ENCODE peak calls at places on chromosomes 4 and X, in seven cellular contexts. U is nephron progenitor cell; H is B cell; X is A673; C is CD4-positive, alpha-beta T cell; O is HCT116; K is left ventricle myocardium inferior. I is an unnamed sample.

GRCh38 chr4:8281519-8282133 is 12.1 kb downstream of the HTRA3 start:
- DNase-seq in K (peak), H (no peak), O (no peak), U (no peak), C (no peak), X (no peak), I (no peak)

GRCh38 chr4:153488719-153489384 is 22.7 kb downstream of the TMEM131L start:
- DNase-seq in X (peak), C (no peak), U (peak), K (peak), H (no peak), O (no peak), I (no peak)

GRCh38 chr4:138870739-138871633 is 144.6 kb upstream of the NOCT start:
- DNase-seq in O (peak), X (peak), K (peak), U (peak), C (peak), H (peak), I (peak)

GRCh38 chrX:9581771-9582396 is 117.0 kb downstream of the TBL1X start:
- DNase-seq in U (no peak), C (no peak), H (no peak), K (no peak), X (no peak), O (no peak), I (no peak)

GRCh38 chr4:132865458-132865857 is 283.6 kb upstream of the PCDH10 start:
- DNase-seq in X (no peak), K (no peak), U (no peak), O (no peak), C (no peak), H (no peak), I (no peak)

GRCh38 chr4:99473131-99473530 is 37.7 kb upstream of the C4orf17 start:
- DNase-seq in K (no peak), C (no peak), U (no peak), X (no peak), H (no peak), O (no peak), I (no peak)

GRCh38 chr4:126071346-126072333 is 756.9 kb downstream of the FAT4 start:
- DNase-seq in H (no peak), C (no peak), O (no peak), K (no peak), U (no peak), X (no peak), I (no peak)

GRCh38 chr4:152938237-152938969 is 2.3 kb downstream of the FHDC1 start:
- DNase-seq in X (no peak), K (no peak), O (no peak), C (no peak), U (no peak), H (no peak), I (no peak)

GRCh38 chr4:6963139-6963611 is 53.5 kb downstream of the TBC1D14 start:
- DNase-seq in O (no peak), C (no peak), H (peak), K (no peak), X (no peak), U (no peak), I (peak)

GRCh38 chr4:90889171-90889570 is 762.0 kb downstream of the CCSER1 start:
- DNase-seq in K (no peak), C (no peak), H (no peak), X (no peak), U (no peak), O (no peak), I (no peak)

GRCh38 chr4:90060039-90060438 is 67.2 kb upstream of the CCSER1 start:
- DNase-seq in U (no peak), C (no peak), H (no peak), K (no peak), O (no peak), X (no peak), I (no peak)

GRCh38 chr4:87005690-87006461 is 71.1 kb downstream of the AFF1 start:
- DNase-seq in H (no peak), K (no peak), O (no peak), U (no peak), X (no peak), C (peak), I (peak)

GRCh38 chrX:40094041-40094899 is 3.5 kb downstream of the BCOR start:
- DNase-seq in X (peak), C (no peak), H (no peak), K (peak), U (peak), O (no peak), I (no peak)

GRCh38 chr4:164617426-164617825 is 136.5 kb upstream of the SMIM31 start:
- DNase-seq in C (no peak), H (no peak), K (no peak), U (no peak), O (no peak), X (no peak), I (no peak)

GRCh38 chrX:24019448-24019847 is 7.5 kb downstream of the KLHL15 start:
- DNase-seq in H (no peak), X (no peak), U (no peak), O (no peak), C (no peak), K (no peak), I (no peak)

GRCh38 chr4:83552085-83552484 is 16.2 kb downstream of the GPAT3 start:
- DNase-seq in C (no peak), H (no peak), U (no peak), O (no peak), K (no peak), X (peak), I (no peak)

GRCh38 chr4:5784960-5785611 is 74.1 kb downstream of the EVC start:
- DNase-seq in K (no peak), X (no peak), H (no peak), O (no peak), U (no peak), C (no peak), I (no peak)

GRCh38 chr4:142826503-142827241 is 19.4 kb downstream of the INPP4B start:
- DNase-seq in O (no peak), C (no peak), K (no peak), U (no peak), H (no peak), X (no peak), I (no peak)

GRCh38 chr4:81647388-81647787 is 175.7 kb upstream of the RASGEF1B start:
- DNase-seq in C (no peak), K (no peak), H (no peak), U (no peak), X (peak), O (no peak), I (no peak)

GRCh38 chr4:8646296-8647093 is 53.9 kb downstream of the CPZ start:
- DNase-seq in O (no peak), H (no peak), K (no peak), C (no peak), U (peak), X (no peak), I (no peak)

GRCh38 chr4:48033825-48034413 is 17.3 kb downstream of the NIPAL1 start:
- DNase-seq in C (peak), X (peak), U (no peak), H (peak), O (peak), K (no peak), I (peak)
- TF ChIP-seq CTCF in C (peak), X (peak), U (peak), H (peak), O (peak), K (peak), I (peak)

DNA sequence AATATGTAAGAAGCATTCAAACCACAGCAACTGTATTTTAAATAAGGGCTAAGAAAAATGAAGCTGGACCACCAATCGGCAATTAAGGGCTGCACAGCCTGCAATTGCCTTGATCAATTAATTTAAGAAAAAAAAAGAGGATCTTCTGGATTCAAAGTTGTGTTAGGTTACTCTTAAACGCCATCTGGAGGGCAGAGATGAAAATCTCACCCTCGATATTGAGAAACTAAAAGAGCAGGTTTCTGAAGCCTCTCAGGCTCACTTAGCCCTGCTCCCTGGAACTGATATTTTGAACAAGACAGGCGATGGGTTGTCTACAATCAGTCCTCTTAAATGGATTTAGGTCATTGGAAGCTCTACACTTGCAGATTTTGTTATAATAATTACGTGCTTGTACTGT is 579.4 kb downstream of the GRXCR1 start:
- DNase-seq in U (no peak), O (no peak), X (no peak), H (no peak), C (no peak), K (no peak), I (no peak)
- TF ChIP-seq CTCF in U (no peak), O (no peak), X (no peak), H (no peak), C (no peak), K (no peak), I (peak)

GRCh38 chr4:76280488-76281441 is 25.8 kb upstream of the STBD1 start:
- DNase-seq in U (no peak), K (no peak), O (no peak), H (no peak), X (no peak), C (no peak), I (no peak)

GRCh38 chr4:76277667-76278066 is 26.1 kb downstream of the FAM47E start:
- DNase-seq in U (no peak), X (no peak), H (no peak), O (no peak), C (no peak), K (no peak), I (no peak)

GRCh38 chr4:76278583-76278982 is 27.1 kb downstream of the FAM47E start:
- DNase-seq in C (no peak), H (no peak), U (no peak), K (no peak), O (no peak), X (no peak), I (no peak)

GRCh38 chr4:76276813-76277212 is 25.3 kb downstream of the FAM47E start:
- DNase-seq in H (no peak), C (no peak), K (no peak), O (no peak), U (no peak), X (no peak), I (no peak)

DNA sequence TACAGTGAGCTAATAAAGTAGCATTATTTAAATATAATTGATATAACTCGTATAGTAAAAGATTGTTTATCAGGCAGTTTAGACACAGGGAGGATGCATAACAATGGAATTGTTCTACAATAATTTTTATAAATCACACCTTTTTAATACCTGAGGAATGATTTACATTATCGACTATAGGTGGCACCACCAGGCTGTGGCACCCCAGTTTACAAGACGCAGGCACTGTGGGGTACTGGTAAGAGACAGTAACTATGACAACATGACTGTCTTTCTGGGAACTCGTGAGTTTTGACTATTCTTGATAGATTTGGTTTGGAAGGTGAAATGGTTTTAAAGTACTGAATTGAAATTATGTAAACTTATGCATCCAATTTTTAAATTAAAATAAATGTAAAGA is 27.1 kb upstream of the STBD1 start:
- DNase-seq in C (no peak), H (no peak), X (no peak), U (no peak), O (no peak), K (no peak), I (no peak)
- TF ChIP-seq CTCF in C (peak), H (no peak), X (no peak), U (no peak), O (peak), K (no peak), I (peak)

DNA sequence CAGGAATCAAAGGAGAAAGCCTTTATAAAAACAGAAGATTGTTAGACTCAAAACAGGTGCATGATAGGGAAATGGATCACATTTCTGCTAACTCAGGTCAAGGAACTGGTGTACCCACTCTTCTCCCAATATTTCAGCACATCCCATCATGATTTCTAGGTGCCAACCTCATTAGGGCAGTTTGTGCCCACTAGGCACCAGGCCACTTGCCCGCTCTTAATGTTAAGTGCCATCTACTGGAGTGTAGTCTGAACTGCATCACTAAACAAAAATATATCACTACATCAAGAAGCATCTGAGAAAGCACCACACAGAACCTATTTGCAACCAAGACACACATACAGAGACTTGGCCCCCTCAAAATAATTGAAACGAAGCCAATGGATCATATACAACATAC is 140.4 kb upstream of the GRID2 start:
- DNase-seq in X (no peak), H (no peak), O (peak), K (no peak), U (no peak), C (no peak), I (peak)
- TF ChIP-seq CTCF in X (peak), H (no peak), O (peak), K (no peak), U (no peak), C (no peak), I (peak)

GRCh38 chr4:93688978-93689377 is 139.6 kb upstream of the ATOH1 start:
- DNase-seq in X (no peak), C (no peak), U (no peak), O (no peak), H (no peak), K (no peak), I (no peak)

GRCh38 chr4:93687304-93687703 is 141.2 kb upstream of the ATOH1 start:
- DNase-seq in U (no peak), H (no peak), C (no peak), K (no peak), X (no peak), O (no peak), I (no peak)

DNA sequence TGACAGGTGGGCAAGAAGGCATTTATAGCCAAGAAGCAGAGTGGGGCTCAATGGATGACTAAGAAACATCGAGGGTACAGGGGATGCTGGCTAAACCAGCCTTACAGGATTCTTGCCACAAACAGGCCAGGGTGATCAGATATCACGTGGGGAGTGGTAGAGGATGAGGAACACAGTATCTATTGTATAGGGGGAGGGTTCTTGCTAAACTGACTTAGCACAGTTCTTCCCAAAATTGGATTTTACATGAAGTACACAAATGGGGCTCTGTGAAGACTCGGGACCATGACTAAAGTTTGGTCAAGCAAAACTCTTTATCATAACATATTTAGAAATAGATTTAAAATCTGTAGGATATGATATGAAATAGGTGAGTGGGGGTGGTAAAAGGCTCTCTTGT is 144.0 kb upstream of the ATOH1 start:
- DNase-seq in C (no peak), X (no peak), O (no peak), U (no peak), K (no peak), H (no peak), I (no peak)
- TF ChIP-seq CTCF in C (no peak), X (no peak), O (no peak), U (no peak), K (no peak), H (no peak), I (no peak)

DNA sequence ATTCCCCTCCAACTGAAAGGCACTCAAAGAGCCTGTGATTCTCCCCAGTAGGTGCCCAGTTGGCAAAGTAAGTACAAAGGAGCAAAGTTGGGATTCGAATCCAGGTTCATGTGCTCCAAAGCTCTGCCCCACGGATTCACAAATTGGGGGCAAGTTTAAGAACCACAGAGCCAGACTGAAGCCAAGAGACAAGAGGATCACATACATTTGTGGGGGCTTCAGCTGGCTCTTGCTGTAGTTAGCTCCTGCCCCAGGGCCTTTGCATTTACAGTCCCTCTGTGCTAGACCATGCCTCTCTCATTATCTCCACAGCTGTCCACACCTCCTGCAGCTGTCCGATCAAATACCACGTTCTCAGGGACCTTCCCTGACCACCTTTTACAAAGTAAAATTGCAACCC is 18.8 kb downstream of the PNMA6F start:
- DNase-seq in C (no peak), H (no peak), O (no peak), K (no peak), X (no peak), U (no peak), I (no peak)
- TF ChIP-seq CTCF in C (no peak), H (no peak), O (no peak), K (no peak), X (no peak), U (no peak), I (no peak)